ENCODE peak calls at places on chromosomes 6 and 20, in six cellular contexts. S is GM03348; Q is stimulated activated CD4-positive, alpha-beta T cell treated with anti-CD3 and anti-CD28 coated beads, Interleukin-15, amount 100 ng/mL, for 24 hours; P is H9; K is activated CD8-positive, alpha-beta memory T cell treated with anti-CD3 and anti-CD28 coated beads for 48 hours; O is CD4-positive, CD25-positive, alpha-beta regulatory T cell. M is an unnamed sample.

GRCh38 chr6:157036245-157036681 is 259.1 kb downstream of the ARID1B start:
- DNase-seq in P (no peak), K (no peak), S (peak), O (no peak), Q (no peak), M (no peak)

GRCh38 chr6:35048031-35048613 is 93.0 kb downstream of the TCP11 start:
- DNase-seq in P (peak), Q (no peak), O (no peak), S (no peak), K (no peak), M (no peak)

GRCh38 chr6:36201612-36202011 is 5.1 kb downstream of the BRPF3 start:
- DNase-seq in Q (no peak), S (no peak), P (no peak), O (peak), K (no peak), M (no peak)

GRCh38 chr20:3890999-3891929 is 2.1 kb downstream of the PANK2 start:
- DNase-seq in S (no peak), K (no peak), P (no peak), Q (no peak), O (no peak), M (no peak)

GRCh38 chr20:38961530-38962043 is 557 bp upstream of the DHX35 start:
- DNase-seq in P (no peak), Q (peak), K (peak), S (no peak), O (no peak), M (no peak)

GRCh38 chr6:156563710-156564109 is 213.5 kb upstream of the ARID1B start:
- DNase-seq in O (no peak), S (no peak), P (no peak), Q (no peak), K (no peak), M (no peak)

GRCh38 chr6:144248470-144249301 is 36.4 kb upstream of the UTRN start:
- DNase-seq in Q (no peak), K (no peak), O (peak), S (peak), P (no peak), M (no peak)

GRCh38 chr20:44394520-44395182 is 39.2 kb downstream of the HNF4A start:
- DNase-seq in O (no peak), K (no peak), S (no peak), Q (no peak), P (no peak), M (no peak)

GRCh38 chr6:111663692-111664564 is 58.2 kb upstream of the TRAF3IP2 start:
- DNase-seq in S (peak), Q (no peak), P (peak), K (no peak), O (no peak), M (peak)

GRCh38 chr6:53335224-53335994 is 13.3 kb downstream of the ELOVL5 start:
- DNase-seq in S (no peak), K (peak), P (no peak), O (peak), Q (peak), M (no peak)

GRCh38 chr20:45290677-45291355 is 15.8 kb upstream of the RBPJL start:
- DNase-seq in K (peak), S (peak), O (peak), P (peak), Q (peak), M (peak)

GRCh38 chr6:29710281-29710941 is 12.8 kb upstream of the HLA-F start:
- DNase-seq in Q (no peak), O (no peak), S (no peak), P (no peak), K (no peak), M (no peak)

GRCh38 chr20:22825076-22825475 is 210.0 kb upstream of the SSTR4 start:
- DNase-seq in O (no peak), Q (no peak), S (no peak), K (no peak), P (no peak), M (no peak)

M was measured in mesothelial cell of epicardium.